ENCODE peak calls at places on chromosomes 1 and 21, in ten cellular contexts. W, U, E, G, Y, K, M, A, T and I are unnamed samples.

GRCh38 chr1:4594286-4594991 is 60.0 kb upstream of the AJAP1 start:
- DNase-seq in W (no peak), U (no peak), E (no peak), G (no peak), Y (no peak), K (no peak), M (no peak), A (peak), T (no peak), I (peak)

GRCh38 chr1:39954870-39955546 is at the start of gene MFSD2A:
- DNase-seq in W (peak), U (peak), E (peak), G (peak), Y (peak), K (peak), M (peak), A (peak), T (peak), I (peak)

GRCh38 chr1:9061949-9062555 is 7.4 kb downstream of the SLC2A5 start:
- DNase-seq in W (no peak), U (no peak), E (no peak), G (no peak), Y (no peak), K (no peak), M (peak), A (no peak), T (no peak), I (no peak)

GRCh38 chr1:84853743-84854721 is 39.0 kb downstream of the LPAR3 start:
- DNase-seq in W (peak), U (no peak), E (no peak), G (no peak), Y (no peak), K (no peak), M (peak), A (no peak), T (no peak), I (no peak)

GRCh38 chr1:7279753-7280150 is 491.3 kb upstream of the VAMP3 start:
- DNase-seq in W (no peak), U (no peak), E (no peak), G (no peak), Y (peak), K (no peak), M (no peak), A (no peak), T (no peak), I (no peak)

GRCh38 chr21:45545236-45545570 is 3.0 kb upstream of the SLC19A1 start:
- DNase-seq in W (no peak), U (no peak), E (no peak), G (no peak), Y (no peak), K (no peak), M (no peak), A (peak), T (no peak), I (no peak)

GRCh38 chr1:223429313-223429731 is 36.1 kb downstream of the CCDC185 start:
- DNase-seq in W (no peak), U (no peak), E (no peak), G (no peak), Y (no peak), K (no peak), M (no peak), A (no peak), T (no peak), I (no peak)

GRCh38 chr21:14046401-14046800 is 164.4 kb downstream of the LIPI start:
- DNase-seq in W (no peak), U (no peak), E (no peak), G (no peak), Y (no peak), K (no peak), M (no peak), A (no peak), T (no peak), I (no peak)

GRCh38 chr1:216888721-216889120 is 165.5 kb upstream of the ESRRG start:
- DNase-seq in W (no peak), U (no peak), E (no peak), G (no peak), Y (no peak), K (no peak), M (no peak), A (no peak), T (no peak), I (no peak)

GRCh38 chr1:149993764-149994163 is 16.8 kb downstream of the OTUD7B start:
- DNase-seq in W (no peak), U (no peak), E (no peak), G (no peak), Y (no peak), K (no peak), M (no peak), A (no peak), T (no peak), I (no peak)

GRCh38 chr1:156692409-156692957 is 12.9 kb downstream of the CRABP2 start:
- DNase-seq in W (no peak), U (no peak), E (peak), G (no peak), Y (no peak), K (no peak), M (no peak), A (no peak), T (no peak), I (no peak)

GRCh38 chr1:185823471-185823870 is 89.3 kb downstream of the HMCN1 start:
- DNase-seq in W (no peak), U (no peak), E (no peak), G (no peak), Y (no peak), K (no peak), M (peak), A (no peak), T (no peak), I (no peak)

GRCh38 chr21:38960251-38960650 is 154.5 kb downstream of the ETS2 start:
- DNase-seq in W (no peak), U (no peak), E (no peak), G (no peak), Y (no peak), K (no peak), M (no peak), A (no peak), T (no peak), I (no peak)

GRCh38 chr21:31665397-31665796 is 5.9 kb downstream of the SOD1 start:
- DNase-seq in W (no peak), U (no peak), E (no peak), G (no peak), Y (no peak), K (no peak), M (peak), A (no peak), T (no peak), I (no peak)

GRCh38 chr1:15229569-15230170 is 17.4 kb upstream of the FHAD1 start:
- DNase-seq in W (no peak), U (no peak), E (no peak), G (no peak), Y (no peak), K (no peak), M (no peak), A (no peak), T (no peak), I (no peak)

GRCh38 chr1:150362721-150363425 is 1.1 kb upstream of the RPRD2 start:
- DNase-seq in W (no peak), U (no peak), E (peak), G (no peak), Y (peak), K (no peak), M (no peak), A (no peak), T (no peak), I (no peak)

GRCh38 chr1:229030642-229031390 is 240.1 kb upstream of the RAB4A start:
- DNase-seq in W (no peak), U (no peak), E (no peak), G (no peak), Y (no peak), K (no peak), M (no peak), A (no peak), T (no peak), I (peak)

GRCh38 chr1:115251856-115252255 is 86.2 kb downstream of the NGF start:
- DNase-seq in W (no peak), U (no peak), E (no peak), G (no peak), Y (no peak), K (no peak), M (peak), A (peak), T (no peak), I (no peak)

GRCh38 chr21:22881131-22881530 is 1882.9 kb downstream of the NCAM2 start:
- DNase-seq in W (no peak), U (no peak), E (no peak), G (no peak), Y (no peak), K (no peak), M (no peak), A (no peak), T (no peak), I (no peak)

GRCh38 chr1:145983959-145984830 is 12.2 kb downstream of the TXNIP start:
- DNase-seq in W (peak), U (no peak), E (no peak), G (no peak), Y (no peak), K (no peak), M (no peak), A (no peak), T (no peak), I (no peak)

GRCh38 chr1:177229781-177230180 is 59.0 kb downstream of the BRINP2 start:
- DNase-seq in W (no peak), U (no peak), E (no peak), G (no peak), Y (no peak), K (no peak), M (no peak), A (no peak), T (no peak), I (no peak)